ENCODE peak calls at places on chromosomes 2 and 18, in six cellular contexts. One of them, this sample, is unnamed.

GRCh38 chr2:27409321-27410073 is at the start of gene PPM1G:
- DNase-seq in aorta: peak
- DNase-seq in T-helper 9 cell: peak
- DNase-seq in right cardiac atrium: peak
- DNase-seq in T-helper 1 cell: peak
- DNase-seq in activated effector memory CD4-positive, alpha-beta T cell treated with anti-CD3 and anti-CD28 coated beads, Interleukin-2, amount 50 U/mL, for 16 hours: peak
- DNase-seq in this sample: peak

GRCh38 chr18:13120967-13121586 is 97.5 kb upstream of the LDLRAD4 start:
- DNase-seq in aorta: no peak
- DNase-seq in T-helper 9 cell: no peak
- DNase-seq in right cardiac atrium: no peak
- DNase-seq in T-helper 1 cell: no peak
- DNase-seq in activated effector memory CD4-positive, alpha-beta T cell treated with anti-CD3 and anti-CD28 coated beads, Interleukin-2, amount 50 U/mL, for 16 hours: no peak
- DNase-seq in this sample: no peak

GRCh38 chr2:20524412-20525040 is 77.7 kb downstream of the RHOB start:
- DNase-seq in aorta: no peak
- DNase-seq in T-helper 9 cell: no peak
- DNase-seq in right cardiac atrium: peak
- DNase-seq in T-helper 1 cell: no peak
- DNase-seq in activated effector memory CD4-positive, alpha-beta T cell treated with anti-CD3 and anti-CD28 coated beads, Interleukin-2, amount 50 U/mL, for 16 hours: no peak
- DNase-seq in this sample: no peak

GRCh38 chr2:228367356-228367755 is 185.9 kb upstream of the SPHKAP start:
- DNase-seq in aorta: no peak
- DNase-seq in T-helper 9 cell: no peak
- DNase-seq in right cardiac atrium: no peak
- DNase-seq in T-helper 1 cell: no peak
- DNase-seq in activated effector memory CD4-positive, alpha-beta T cell treated with anti-CD3 and anti-CD28 coated beads, Interleukin-2, amount 50 U/mL, for 16 hours: no peak
- DNase-seq in this sample: no peak

GRCh38 chr18:3595282-3596273 is 145.6 kb downstream of the TGIF1 start:
- DNase-seq in aorta: peak
- DNase-seq in T-helper 9 cell: no peak
- DNase-seq in right cardiac atrium: no peak
- DNase-seq in T-helper 1 cell: peak
- DNase-seq in activated effector memory CD4-positive, alpha-beta T cell treated with anti-CD3 and anti-CD28 coated beads, Interleukin-2, amount 50 U/mL, for 16 hours: peak
- DNase-seq in this sample: no peak

GRCh38 chr2:201432038-201432437 is 19.2 kb downstream of the TRAK2 start:
- DNase-seq in aorta: no peak
- DNase-seq in T-helper 9 cell: no peak
- DNase-seq in right cardiac atrium: no peak
- DNase-seq in T-helper 1 cell: peak
- DNase-seq in activated effector memory CD4-positive, alpha-beta T cell treated with anti-CD3 and anti-CD28 coated beads, Interleukin-2, amount 50 U/mL, for 16 hours: no peak
- DNase-seq in this sample: no peak

GRCh38 chr2:188132385-188132784 is 159.3 kb upstream of the GULP1 start:
- DNase-seq in aorta: no peak
- DNase-seq in T-helper 9 cell: no peak
- DNase-seq in right cardiac atrium: peak
- DNase-seq in T-helper 1 cell: no peak
- DNase-seq in activated effector memory CD4-positive, alpha-beta T cell treated with anti-CD3 and anti-CD28 coated beads, Interleukin-2, amount 50 U/mL, for 16 hours: no peak
- DNase-seq in this sample: no peak

GRCh38 chr2:41004700-41005099 is 552.8 kb upstream of the SLC8A1 start:
- DNase-seq in aorta: no peak
- DNase-seq in T-helper 9 cell: no peak
- DNase-seq in right cardiac atrium: no peak
- DNase-seq in T-helper 1 cell: no peak
- DNase-seq in activated effector memory CD4-positive, alpha-beta T cell treated with anti-CD3 and anti-CD28 coated beads, Interleukin-2, amount 50 U/mL, for 16 hours: no peak
- DNase-seq in this sample: no peak

GRCh38 chr2:69149631-69150215 is 136.7 kb downstream of the ANTXR1 start:
- DNase-seq in aorta: peak
- DNase-seq in T-helper 9 cell: no peak
- DNase-seq in right cardiac atrium: peak
- DNase-seq in T-helper 1 cell: no peak
- DNase-seq in activated effector memory CD4-positive, alpha-beta T cell treated with anti-CD3 and anti-CD28 coated beads, Interleukin-2, amount 50 U/mL, for 16 hours: no peak
- DNase-seq in this sample: no peak

GRCh38 chr2:222320441-222321395 is 21.9 kb upstream of the PAX3 start:
- DNase-seq in aorta: no peak
- DNase-seq in T-helper 9 cell: no peak
- DNase-seq in right cardiac atrium: peak
- DNase-seq in T-helper 1 cell: no peak
- DNase-seq in activated effector memory CD4-positive, alpha-beta T cell treated with anti-CD3 and anti-CD28 coated beads, Interleukin-2, amount 50 U/mL, for 16 hours: peak
- DNase-seq in this sample: no peak

GRCh38 chr2:207395535-207396251 is 134.1 kb upstream of the CREB1 start:
- DNase-seq in aorta: no peak
- DNase-seq in T-helper 9 cell: no peak
- DNase-seq in right cardiac atrium: no peak
- DNase-seq in T-helper 1 cell: no peak
- DNase-seq in activated effector memory CD4-positive, alpha-beta T cell treated with anti-CD3 and anti-CD28 coated beads, Interleukin-2, amount 50 U/mL, for 16 hours: no peak
- DNase-seq in this sample: no peak